ENCODE peak calls at places on chromosomes 7 and 10, in nine cellular contexts. H, O, S, L, D, E, W, F and V are unnamed samples.

GRCh38 chr7:80087051-80087767 is 47.4 kb upstream of the GNAI1 start:
- DNase-seq in D (no peak), S (no peak), F (peak; percentile 77), E (no peak), O (no peak), L (no peak), H (no peak), W (no peak), V (no peak)

GRCh38 chr7:84701524-84702306 is 485.1 kb downstream of the SEMA3D start:
- DNase-seq in E (no peak), H (no peak), L (no peak), S (peak; percentile 56), D (no peak), O (no peak), W (no peak), F (peak; percentile 97), V (no peak)

GRCh38 chr10:60809157-60809556 is 30.9 kb downstream of the CDK1 start:
- DNase-seq in D (no peak), O (no peak), F (peak; percentile 55), S (no peak), L (no peak), E (no peak), H (no peak), W (no peak), V (no peak)

GRCh38 chr10:24721254-24722106 is 2.2 kb downstream of the ARHGAP21 start:
- DNase-seq in L (peak; percentile 11), D (peak; percentile 39), H (peak; percentile 71), O (no peak), E (no peak), S (no peak), F (peak; percentile 41), W (no peak), V (no peak)

GRCh38 chr7:158368449-158368848 is 219.2 kb downstream of the PTPRN2 start:
- DNase-seq in S (no peak), H (no peak), D (no peak), O (no peak), L (no peak), F (no peak), E (no peak), W (no peak), V (no peak)

GRCh38 chr7:134078991-134079390 is 48.1 kb upstream of the LRGUK start:
- DNase-seq in O (no peak), E (no peak), F (no peak), S (no peak), L (no peak), H (no peak), W (no peak), D (no peak), V (no peak)

GRCh38 chr7:2451171-2452073 is 24.8 kb downstream of the GRIFIN start:
- DNase-seq in E (peak; percentile 80), S (peak; percentile 68), W (peak; percentile 83), H (peak; percentile 90), L (peak; percentile 94), F (peak; percentile 74), O (peak; percentile 61), D (peak; percentile 98), V (peak; percentile 88)

GRCh38 chr7:12800501-12800900 is 113.1 kb downstream of the ARL4A start:
- DNase-seq in D (no peak), O (no peak), F (no peak), E (no peak), W (no peak), S (no peak), H (no peak), L (no peak), V (no peak)

GRCh38 chr7:95205821-95206220 is 118.5 kb downstream of the PON1 start:
- DNase-seq in D (no peak), S (no peak), L (no peak), H (no peak), O (no peak), F (peak; percentile 84), E (no peak), W (no peak), V (no peak)

GRCh38 chr7:84612976-84613375 is 418.4 kb upstream of the SEMA3A start:
- DNase-seq in E (no peak), S (no peak), L (no peak), O (no peak), H (no peak), W (no peak), D (no peak), F (no peak), V (no peak)

GRCh38 chr7:11702938-11703337 is 129.1 kb downstream of the THSD7A start:
- DNase-seq in S (no peak), E (no peak), H (no peak), D (no peak), O (no peak), W (no peak), L (no peak), F (no peak), V (no peak)

GRCh38 chr7:249979-250378 is 40.0 kb upstream of the FOXL3 start:
- DNase-seq in O (no peak), W (no peak), H (no peak), F (no peak), L (no peak), D (no peak), S (no peak), E (no peak), V (no peak)

GRCh38 chr10:60572511-60573194 is 183.0 kb upstream of the ANK3 start:
- DNase-seq in H (peak; percentile 56), S (no peak), E (no peak), W (no peak), L (peak; percentile 22), F (peak; percentile 29), D (peak; percentile 18), O (no peak), V (no peak)

GRCh38 chr7:28316489-28316888 is 95.8 kb upstream of the CREB5 start:
- DNase-seq in O (no peak), E (no peak), L (no peak), F (peak; percentile 57), S (no peak), D (no peak), H (no peak), W (no peak), V (no peak)

GRCh38 chr10:103504181-103504783 is 10.8 kb downstream of the NEURL1 start:
- DNase-seq in S (peak; percentile 53), E (no peak), H (no peak), L (no peak), O (no peak), D (no peak), F (peak; percentile 92), W (peak; percentile 74), V (no peak)

GRCh38 chr10:131759347-131759746 is 141.5 kb upstream of the PPP2R2D start:
- DNase-seq in L (no peak), O (no peak), W (no peak), F (no peak), E (no peak), H (no peak), S (no peak), D (peak; percentile 55), V (no peak)

GRCh38 chr10:32985781-32986350 is 27.8 kb upstream of the ITGB1 start:
- DNase-seq in S (no peak), H (no peak), D (no peak), O (no peak), F (peak; percentile 82), W (no peak), E (no peak), L (no peak), V (no peak)

GRCh38 chr7:117126631-117127030 is 173.3 kb downstream of the ST7 start:
- DNase-seq in S (no peak), L (no peak), H (no peak), D (no peak), W (no peak), E (no peak), F (no peak), O (no peak), V (no peak)

GRCh38 chr10:113087082-113088029 is 137.3 kb downstream of the TCF7L2 start:
- DNase-seq in L (peak; percentile 7), O (no peak), H (no peak), D (peak; percentile 39), W (no peak), S (peak; percentile 69), E (no peak), F (peak; percentile 99), V (no peak)

GRCh38 chr7:151176401-151176800 is 8.9 kb upstream of the GBX1 start:
- DNase-seq in E (no peak), H (no peak), W (no peak), F (no peak), L (no peak), D (no peak), S (no peak), O (no peak), V (no peak)

GRCh38 chr10:97873569-97873968 is 23.9 kb downstream of the GOLGA7B start:
- DNase-seq in O (no peak), L (no peak), S (no peak), F (no peak), W (no peak), D (no peak), H (no peak), E (no peak), V (no peak)

GRCh38 chr7:40299097-40299496 is 164.3 kb downstream of the SUGCT start:
- DNase-seq in E (no peak), H (no peak), W (no peak), F (peak; percentile 81), S (no peak), L (no peak), O (no peak), D (peak; percentile 4), V (no peak)

GRCh38 chr10:133422223-133422820 is 2.1 kb downstream of the SPRN start:
- DNase-seq in W (no peak), E (no peak), F (no peak), L (no peak), S (no peak), D (peak; percentile 62), O (no peak), H (peak; percentile 47), V (no peak)

GRCh38 chr7:143279186-143280098 is 5.3 kb upstream of the TMEM139 start:
- DNase-seq in W (no peak), O (no peak), E (no peak), H (no peak), L (no peak), S (no peak), D (no peak), F (no peak), V (no peak)

GRCh38 chr7:138835087-138835486 is 37.1 kb upstream of the ATP6V0A4 start:
- DNase-seq in W (no peak), F (no peak), O (no peak), D (no peak), S (no peak), H (no peak), L (no peak), E (no peak), V (no peak)

GRCh38 chr10:99524736-99525380 is 7.9 kb upstream of the NKX2-3 start:
- DNase-seq in S (no peak), O (no peak), E (no peak), D (peak; percentile 51), L (no peak), F (no peak), W (no peak), H (no peak), V (no peak)

GRCh38 chr10:74825033-74825370 is 1.4 kb upstream of the KAT6B start:
- DNase-seq in L (peak; percentile 34), F (no peak), S (no peak), E (peak; percentile 20), O (no peak), H (peak; percentile 77), D (no peak), W (peak; percentile 69), V (peak; percentile 65)

GRCh38 chr10:27482984-27483956 is 20.8 kb upstream of the RAB18 start:
- DNase-seq in D (no peak), W (no peak), F (peak; percentile 62), E (no peak), O (no peak), H (no peak), L (no peak), S (no peak), V (no peak)

GRCh38 chr10:96614515-96614914 is 27.7 kb upstream of the TM9SF3 start:
- DNase-seq in L (no peak), H (no peak), E (no peak), D (no peak), S (peak; percentile 75), W (no peak), F (peak; percentile 96), O (peak; percentile 43), V (no peak)

GRCh38 chr10:132538031-132538789 is 623 bp downstream of the INPP5A start:
- DNase-seq in S (no peak), E (no peak), O (no peak), D (no peak), W (no peak), F (no peak), L (no peak), H (no peak), V (no peak)

GRCh38 chr10:132595850-132596249 is 58.3 kb downstream of the INPP5A start:
- DNase-seq in O (no peak), W (no peak), D (peak; percentile 8), S (no peak), L (no peak), H (no peak), E (no peak), F (no peak), V (no peak)